ENCODE peak calls at places on chromosome 9, in six cellular contexts. X is suprapubic skin, F is ovary, W is heart right ventricle, P is Peyer's patch, T is cardiac muscle cell. L is an unnamed sample. For H3K4me1, the result is how much of the 10 kb centered on the place peaks cover.

GRCh38 chr9:111400564-111400898 is 70.5 kb upstream of the OR2K2 start:
- DNase-seq in P (no peak), X (no peak), W (no peak), T (no peak), F (no peak), L (no peak)

GRCh38 chr9:95074632-95075269 is 242.8 kb downstream of the FANCC start:
- DNase-seq in T (no peak), P (peak), F (no peak), X (peak), W (no peak), L (no peak)

GRCh38 chr9:101442248-101443136 is 6.9 kb upstream of the ALDOB start:
- DNase-seq in T (no peak), X (no peak), W (peak), F (no peak), P (no peak), L (no peak)

GRCh38 chr9:101387871-101388506 is 3.2 kb upstream of the BAAT start:
- DNase-seq in W (no peak), F (no peak), T (peak), X (no peak), P (no peak), L (no peak)

GRCh38 chr9:14561929-14562386 is 131.3 kb downstream of the ZDHHC21 start:
- DNase-seq in F (no peak), P (no peak), W (no peak), T (no peak), X (no peak), L (no peak)

GRCh38 chr9:3809724-3810123 is 283.9 kb upstream of the RFX3 start:
- DNase-seq in X (no peak), P (no peak), W (no peak), F (no peak), T (no peak), L (no peak)

GRCh38 chr9:36949470-36949869 is 84.6 kb downstream of the PAX5 start:
- DNase-seq in X (no peak), P (no peak), T (no peak), W (no peak), F (no peak), L (no peak)

GRCh38 chr9:126348911-126349550 is 22.4 kb downstream of the MVB12B start:
- DNase-seq in F (no peak), W (no peak), X (no peak), P (no peak), T (no peak), L (no peak)

GRCh38 chr9:36632892-36633291 is 60.2 kb downstream of the MELK start:
- DNase-seq in F (no peak), P (no peak), W (no peak), X (no peak), T (peak), L (no peak)

GRCh38 chr9:119167267-119167666 is 202.0 kb downstream of the BRINP1 start:
- DNase-seq in P (no peak), W (no peak), X (no peak), F (no peak), T (no peak), L (no peak)

GRCh38 chr9:84478996-84479395 is 138.4 kb upstream of the SLC28A3 start:
- DNase-seq in T (no peak), X (no peak), F (no peak), W (no peak), P (no peak), L (no peak)

GRCh38 chr9:806285-807156 is 35.0 kb upstream of the DMRT1 start:
- DNase-seq in F (no peak), P (no peak), X (no peak), T (peak), W (no peak), L (no peak)

GRCh38 chr9:81138173-81138572 is 551.2 kb downstream of the TLE1 start:
- DNase-seq in P (no peak), F (no peak), W (no peak), X (no peak), T (no peak), L (no peak)

GRCh38 chr9:82721596-82721995 is 341.3 kb downstream of the RASEF start:
- DNase-seq in T (no peak), W (no peak), P (no peak), X (no peak), F (no peak), L (no peak)

GRCh38 chr9:75238311-75238976 is 150.1 kb downstream of the OSTF1 start:
- DNase-seq in P (peak), T (peak), F (no peak), X (no peak), W (peak), L (no peak)

GRCh38 chr9:125990793-125991220 is 243.6 kb downstream of the PBX3 start:
- DNase-seq in T (no peak), P (peak), F (no peak), W (no peak), X (no peak), L (peak)

DNA sequence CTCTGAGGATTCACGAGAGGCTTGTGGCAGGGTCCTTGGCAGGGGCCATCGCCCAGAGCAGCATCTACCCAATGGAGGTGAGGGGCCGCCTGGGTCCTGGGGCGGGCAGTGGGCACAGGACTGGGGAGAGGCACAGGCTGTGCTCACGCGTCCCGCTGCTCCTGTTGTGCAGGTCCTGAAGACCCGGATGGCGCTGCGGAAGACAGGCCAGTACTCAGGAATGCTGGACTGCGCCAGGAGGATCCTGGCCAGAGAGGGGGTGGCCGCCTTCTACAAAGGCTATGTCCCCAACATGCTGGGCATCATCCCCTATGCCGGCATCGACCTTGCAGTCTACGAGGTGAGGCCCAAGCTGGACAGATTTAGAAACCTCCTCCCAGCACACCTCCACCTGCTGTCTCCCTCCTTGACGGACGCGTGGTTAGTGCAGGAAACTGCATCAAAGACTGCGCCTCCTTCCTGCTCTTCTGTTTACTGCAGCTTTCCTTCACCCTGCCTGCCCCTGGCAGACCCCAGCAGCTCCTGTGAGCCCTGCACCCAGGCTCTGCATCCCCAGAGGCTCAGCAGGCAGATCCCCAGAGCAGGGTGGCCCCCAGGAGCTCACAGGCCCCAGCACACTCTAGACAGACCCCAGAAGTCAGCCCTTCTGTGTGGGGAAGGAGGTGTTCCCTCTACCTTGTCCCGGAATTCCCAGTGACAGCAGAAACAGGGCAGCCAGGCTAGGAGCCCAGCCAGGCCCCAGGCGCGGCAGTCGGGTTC is 21.2 kb downstream of the PTGES2 start:
- DNase-seq in W (no peak), X (no peak), P (peak), T (no peak), F (no peak), L (peak)
- H3K4me1 ChIP-seq in W (under half), X (under half), P (under half), T (under half), F (under half), L (half or more)

GRCh38 chr9:133421615-133422542 is at the start of gene ADAMTS13:
- DNase-seq in P (no peak), F (no peak), T (no peak), X (no peak), W (no peak), L (no peak)
- TF ChIP-seq CTCF in P (no peak), F (no peak), T (peak), X (no peak), W (no peak), L (no peak)

GRCh38 chr9:87549774-87550173 is 52.1 kb downstream of the DAPK1 start:
- DNase-seq in W (no peak), X (no peak), F (no peak), T (no peak), P (no peak), L (no peak)
- H3K4me1 ChIP-seq in W (under half), X (under half), F (under half), T (under half), P (under half), L (under half)

GRCh38 chr9:78121488-78121887 is 89.9 kb upstream of the GNAQ start:
- DNase-seq in T (peak), W (peak), X (no peak), F (peak), P (peak), L (peak)
- TF ChIP-seq CTCF in T (peak), W (peak), X (peak), F (no peak), P (no peak), L (peak)

GRCh38 chr9:93948456-93949072 is 6.6 kb downstream of the BARX1 start:
- DNase-seq in T (no peak), P (peak), X (no peak), F (no peak), W (no peak), L (no peak)

GRCh38 chr9:93945400-93946337 is 9.5 kb downstream of the BARX1 start:
- DNase-seq in X (no peak), W (no peak), T (no peak), F (no peak), P (no peak), L (no peak)

GRCh38 chr9:93946338-93946712 is 8.8 kb downstream of the BARX1 start:
- DNase-seq in W (no peak), X (no peak), P (no peak), F (no peak), T (no peak), L (no peak)

GRCh38 chr9:93949073-93949693 is 6.0 kb downstream of the BARX1 start:
- DNase-seq in W (no peak), F (no peak), X (no peak), P (peak), T (no peak), L (no peak)

DNA sequence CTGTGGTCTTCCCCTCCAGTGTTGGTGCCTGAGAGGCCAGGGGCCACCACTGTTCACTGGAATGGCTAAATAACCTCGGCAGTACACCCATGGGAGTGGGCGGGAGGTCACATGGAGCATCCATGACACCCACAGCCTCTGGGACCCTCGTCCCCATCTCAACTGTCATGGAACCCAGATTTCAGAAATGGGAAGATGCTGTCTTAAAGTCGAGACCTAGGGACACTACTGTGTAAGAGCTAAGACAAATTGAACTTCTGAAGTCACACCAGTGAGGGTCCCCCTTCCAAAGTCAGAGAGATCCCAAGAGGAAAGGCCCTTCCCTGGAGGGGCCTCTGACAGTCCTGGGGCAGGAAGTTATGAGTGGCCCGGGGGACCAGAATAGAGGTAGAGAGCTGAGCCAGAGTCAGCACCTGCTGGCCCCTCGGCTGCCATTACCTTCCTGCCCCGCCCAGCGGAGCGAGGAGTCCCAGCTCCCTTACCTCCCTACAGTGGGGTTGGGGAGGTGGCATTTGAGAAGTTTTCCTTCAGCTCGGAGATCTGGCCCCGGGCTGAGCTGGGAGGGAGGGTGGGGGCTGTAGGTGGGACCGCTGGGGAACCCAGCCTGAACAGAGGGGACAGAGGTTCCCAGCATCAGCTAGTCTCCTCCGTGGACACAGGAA is 7.6 kb downstream of the BARX1 start:
- DNase-seq in P (no peak), W (no peak), X (no peak), F (no peak), T (no peak), L (no peak)
- H3K4me1 ChIP-seq in P (under half), W (under half), X (under half), F (under half), T (under half), L (under half)

GRCh38 chr9:90851444-90851843 is 49.8 kb downstream of the SYK start:
- DNase-seq in X (no peak), F (no peak), W (no peak), T (no peak), P (no peak), L (no peak)
- TF ChIP-seq CTCF in X (no peak), F (no peak), W (no peak), T (no peak), P (no peak), L (no peak)

GRCh38 chr9:110109331-110110110 is 98.4 kb downstream of the C9orf152 start:
- DNase-seq in W (no peak), X (no peak), T (no peak), F (no peak), P (no peak), L (no peak)
- H3K4me1 ChIP-seq in W (half or more), X (under half), T (under half), F (under half), P (under half), L (under half)